ENCODE peak calls at places on chromosome 15, in eight cellular contexts. Z is stimulated activated CD8-positive, alpha-beta memory T cell treated with anti-CD3 and anti-CD28 coated beads, Interleukin-7, amount 100 ng/mL, for 1 hour; A is WTC11; G is substantia nigra; N is RCC 7860; K is GM06990; M is RPMI7951; E is left kidney. Q is an unnamed sample.

GRCh38 chr15:67833504-67834248 is 6.2 kb downstream of the RNU6-1 start:
- DNase-seq in Z (no peak), A (peak), G (no peak), N (no peak), K (peak), M (peak), E (peak), Q (peak)

GRCh38 chr15:47339800-47340575 is 377.3 kb upstream of the SEMA6D start:
- DNase-seq in Z (no peak), A (no peak), G (no peak), N (no peak), K (no peak), M (no peak), E (no peak), Q (no peak)

GRCh38 chr15:32651229-32651837 is 9.8 kb downstream of the SCG5 start:
- DNase-seq in Z (no peak), A (peak), G (peak), N (peak), K (no peak), M (peak), E (peak), Q (peak)

GRCh38 chr15:34583399-34584320 is at the start of gene GOLGA8B:
- DNase-seq in Z (peak), A (peak), G (peak), N (peak), K (peak), M (peak), E (peak), Q (peak)

GRCh38 chr15:27706300-27706699 is 392.8 kb downstream of the OCA2 start:
- DNase-seq in Z (no peak), A (no peak), G (no peak), N (no peak), K (no peak), M (no peak), E (no peak), Q (no peak)

GRCh38 chr15:76139368-76140068 is 79.7 kb downstream of the TMEM266 start:
- DNase-seq in Z (peak), A (peak), G (peak), N (peak), K (peak), M (peak), E (peak), Q (peak)

GRCh38 chr15:39465843-39466242 is 115.0 kb upstream of the THBS1 start:
- DNase-seq in Z (no peak), A (no peak), G (no peak), N (no peak), K (no peak), M (no peak), E (no peak), Q (no peak)

GRCh38 chr15:63598467-63599400 is 1.5 kb downstream of the FBXL22 start:
- DNase-seq in Z (no peak), A (no peak), G (no peak), N (no peak), K (no peak), M (no peak), E (peak), Q (no peak)

GRCh38 chr15:68709826-68710225 is 110.9 kb downstream of the ANP32A start:
- DNase-seq in Z (no peak), A (no peak), G (no peak), N (no peak), K (no peak), M (no peak), E (no peak), Q (no peak)

GRCh38 chr15:82143390-82144047 is 97.7 kb upstream of the MEX3B start:
- DNase-seq in Z (no peak), A (no peak), G (no peak), N (no peak), K (no peak), M (no peak), E (no peak), Q (no peak)

GRCh38 chr15:27028836-27029482 is 58.0 kb downstream of the GABRG3 start:
- DNase-seq in Z (no peak), A (no peak), G (peak), N (no peak), K (no peak), M (peak), E (no peak), Q (no peak)

GRCh38 chr15:77821188-77821958 is 188.7 kb upstream of the LINGO1 start:
- DNase-seq in Z (no peak), A (peak), G (peak), N (no peak), K (peak), M (peak), E (peak), Q (peak)

GRCh38 chr15:58561321-58561720 is 129.5 kb downstream of the LIPC start:
- DNase-seq in Z (no peak), A (no peak), G (no peak), N (no peak), K (no peak), M (no peak), E (no peak), Q (no peak)

GRCh38 chr15:68112711-68113110 is 58.6 kb downstream of the PIAS1 start:
- DNase-seq in Z (no peak), A (no peak), G (no peak), N (no peak), K (no peak), M (no peak), E (no peak), Q (no peak)

GRCh38 chr15:41018534-41018933 is 65.3 kb downstream of the CHAC1 start:
- DNase-seq in Z (no peak), A (no peak), G (no peak), N (no peak), K (no peak), M (peak), E (peak), Q (no peak)

GRCh38 chr15:81091889-81092558 is 42.0 kb upstream of the CFAP161 start:
- DNase-seq in Z (no peak), A (no peak), G (no peak), N (peak), K (no peak), M (peak), E (peak), Q (no peak)

GRCh38 chr15:29990035-29990434 is 92.7 kb upstream of the GOLGA8J start:
- DNase-seq in Z (no peak), A (no peak), G (no peak), N (no peak), K (no peak), M (no peak), E (no peak), Q (no peak)

GRCh38 chr15:63444607-63445006 is 59.8 kb upstream of the USP3 start:
- DNase-seq in Z (no peak), A (no peak), G (no peak), N (no peak), K (no peak), M (no peak), E (peak), Q (no peak)

GRCh38 chr15:77898811-77899730 is 178.4 kb downstream of the TBC1D2B start:
- DNase-seq in Z (no peak), A (no peak), G (no peak), N (no peak), K (no peak), M (no peak), E (no peak), Q (no peak)

GRCh38 chr15:65366122-65366892 is 11.5 kb downstream of the IGDCC3 start:
- DNase-seq in Z (no peak), A (no peak), G (no peak), N (no peak), K (no peak), M (no peak), E (no peak), Q (peak)

GRCh38 chr15:97995881-97996603 is 35.5 kb downstream of the ARRDC4 start:
- DNase-seq in Z (no peak), A (peak), G (no peak), N (peak), K (no peak), M (peak), E (peak), Q (peak)

GRCh38 chr15:25327671-25328070 is 111.2 kb downstream of the UBE3A start:
- DNase-seq in Z (no peak), A (no peak), G (no peak), N (no peak), K (no peak), M (no peak), E (no peak), Q (no peak)

GRCh38 chr15:80780416-80781221 is 1.4 kb downstream of the CEMIP start:
- DNase-seq in Z (no peak), A (peak), G (no peak), N (no peak), K (no peak), M (peak), E (peak), Q (peak)

GRCh38 chr15:39580630-39581500 is at the start of gene THBS1:
- DNase-seq in Z (no peak), A (peak), G (no peak), N (peak), K (peak), M (peak), E (peak), Q (peak)

GRCh38 chr15:73127302-73127936 is 75.2 kb downstream of the NEO1 start:
- DNase-seq in Z (no peak), A (peak), G (no peak), N (peak), K (peak), M (peak), E (peak), Q (peak)

GRCh38 chr15:44227584-44227983 is 32.5 kb upstream of the FRMD5 start:
- DNase-seq in Z (no peak), A (no peak), G (no peak), N (no peak), K (no peak), M (no peak), E (no peak), Q (no peak)

GRCh38 chr15:89893696-89894450 is at the start of gene AP3S2:
- DNase-seq in Z (peak), A (peak), G (peak), N (peak), K (peak), M (peak), E (peak), Q (peak)

GRCh38 chr15:48515497-48515896 is 130.0 kb downstream of the FBN1 start:
- DNase-seq in Z (no peak), A (no peak), G (no peak), N (no peak), K (no peak), M (no peak), E (peak), Q (no peak)

GRCh38 chr15:96561593-96561992 is 231.1 kb downstream of the NR2F2 start:
- DNase-seq in Z (no peak), A (no peak), G (no peak), N (no peak), K (no peak), M (no peak), E (no peak), Q (no peak)

GRCh38 chr15:62624541-62625399 is 417.8 kb upstream of the TPM1 start:
- DNase-seq in Z (no peak), A (no peak), G (no peak), N (peak), K (peak), M (peak), E (peak), Q (no peak)

GRCh38 chr15:39358441-39359041 is 222.3 kb upstream of the THBS1 start:
- DNase-seq in Z (no peak), A (no peak), G (no peak), N (no peak), K (no peak), M (peak), E (peak), Q (no peak)

GRCh38 chr15:36040173-36040572 is 494.2 kb upstream of the DPH6 start:
- DNase-seq in Z (no peak), A (no peak), G (no peak), N (no peak), K (no peak), M (no peak), E (no peak), Q (no peak)

GRCh38 chr15:98853593-98854420 is 153.8 kb downstream of the PGPEP1L start:
- DNase-seq in Z (no peak), A (peak), G (no peak), N (no peak), K (no peak), M (peak), E (peak), Q (no peak)

GRCh38 chr15:26662226-26662750 is 110.6 kb downstream of the GABRB3 start:
- DNase-seq in Z (no peak), A (no peak), G (no peak), N (no peak), K (no peak), M (peak), E (no peak), Q (no peak)

Q was measured in H9.